ENCODE peak calls at places on chromosomes 1 and 21, in four cellular contexts. One of them, this sample, is unnamed.

GRCh38 chr1:229271448-229272120 is 673 bp downstream of the RAB4A start:
- DNase-seq in testis: peak
- DNase-seq in ovary: no peak
- DNase-seq in HepG2: peak
- DNase-seq in this sample: peak

GRCh38 chr1:116826818-116827606 is 72.8 kb downstream of the CD2 start:
- DNase-seq in ovary: no peak
- DNase-seq in testis: no peak
- DNase-seq in HepG2: peak
- DNase-seq in this sample: peak

GRCh38 chr21:34046917-34047316 is 26.5 kb upstream of the MRPS6 start:
- DNase-seq in testis: no peak
- DNase-seq in ovary: no peak
- DNase-seq in HepG2: no peak
- DNase-seq in this sample: no peak

GRCh38 chr1:247491328-247491727 is 33.4 kb upstream of the OR2B11 start:
- DNase-seq in ovary: no peak
- DNase-seq in HepG2: no peak
- DNase-seq in testis: no peak
- DNase-seq in this sample: no peak

GRCh38 chr1:147579532-147580199 is 38.4 kb downstream of the BCL9 start:
- DNase-seq in testis: no peak
- DNase-seq in HepG2: peak
- DNase-seq in ovary: no peak
- DNase-seq in this sample: no peak

GRCh38 chr1:232728507-232729263 is 76.5 kb upstream of the MAP10 start:
- DNase-seq in ovary: no peak
- DNase-seq in HepG2: no peak
- DNase-seq in testis: no peak
- DNase-seq in this sample: no peak

GRCh38 chr1:246462986-246463385 is 44.1 kb downstream of the SMYD3 start:
- DNase-seq in HepG2: no peak
- DNase-seq in ovary: no peak
- DNase-seq in testis: no peak
- DNase-seq in this sample: no peak

GRCh38 chr1:25875154-25875855 is at the start of gene PAQR7:
- DNase-seq in ovary: peak
- DNase-seq in HepG2: peak
- DNase-seq in testis: peak
- DNase-seq in this sample: no peak

GRCh38 chr1:160410412-160411005 is 10.1 kb downstream of the VANGL2 start:
- DNase-seq in HepG2: no peak
- DNase-seq in testis: no peak
- DNase-seq in ovary: no peak
- DNase-seq in this sample: no peak

GRCh38 chr1:26280333-26281042 is 602 bp downstream of the SH3BGRL3 start:
- DNase-seq in ovary: no peak
- DNase-seq in HepG2: no peak
- DNase-seq in testis: no peak
- DNase-seq in this sample: no peak

GRCh38 chr1:74470936-74471335 is 41.5 kb downstream of the LRRC53 start:
- DNase-seq in ovary: no peak
- DNase-seq in HepG2: no peak
- DNase-seq in testis: no peak
- DNase-seq in this sample: no peak

GRCh38 chr21:38797470-38797869 is 8.3 kb upstream of the ETS2 start:
- DNase-seq in ovary: no peak
- DNase-seq in HepG2: peak
- DNase-seq in testis: no peak
- DNase-seq in this sample: no peak

GRCh38 chr1:203985044-203985443 is 87.9 kb upstream of the SOX13 start:
- DNase-seq in testis: no peak
- DNase-seq in ovary: no peak
- DNase-seq in HepG2: no peak
- DNase-seq in this sample: no peak

GRCh38 chr21:28235169-28235892 is 757.3 kb downstream of the LTN1 start:
- DNase-seq in ovary: no peak
- DNase-seq in HepG2: no peak
- DNase-seq in testis: peak
- DNase-seq in this sample: no peak

GRCh38 chr1:231855966-231856365 is 229.4 kb downstream of the DISC1 start:
- DNase-seq in testis: no peak
- DNase-seq in HepG2: no peak
- DNase-seq in ovary: no peak
- DNase-seq in this sample: no peak

GRCh38 chr1:157505481-157506272 is 46.6 kb downstream of the FCRL5 start:
- DNase-seq in testis: peak
- DNase-seq in HepG2: peak
- DNase-seq in ovary: no peak
- DNase-seq in this sample: peak

GRCh38 chr1:2557146-2558029 is 1.2 kb downstream of the TNFRSF14 start:
- DNase-seq in testis: no peak
- DNase-seq in HepG2: no peak
- DNase-seq in ovary: no peak
- DNase-seq in this sample: peak

GRCh38 chr1:201147396-201148015 is 6.8 kb downstream of the TMEM9 start:
- DNase-seq in HepG2: no peak
- DNase-seq in ovary: peak
- DNase-seq in testis: no peak
- DNase-seq in this sample: no peak

GRCh38 chr1:94020764-94021579 is 100.0 kb downstream of the ABCA4 start:
- DNase-seq in testis: no peak
- DNase-seq in ovary: no peak
- DNase-seq in HepG2: no peak
- DNase-seq in this sample: no peak

GRCh38 chr1:185017966-185018365 is 27.4 kb upstream of the RNF2 start:
- DNase-seq in HepG2: no peak
- DNase-seq in ovary: no peak
- DNase-seq in testis: no peak
- DNase-seq in this sample: peak

GRCh38 chr1:217133958-217134856 is 411.0 kb upstream of the ESRRG start:
- DNase-seq in ovary: no peak
- DNase-seq in HepG2: no peak
- DNase-seq in testis: no peak
- DNase-seq in this sample: no peak

GRCh38 chr1:19377812-19378718 is 65.9 kb downstream of the SLC66A1 start:
- DNase-seq in ovary: no peak
- DNase-seq in testis: no peak
- DNase-seq in HepG2: no peak
- DNase-seq in this sample: no peak

GRCh38 chr21:16308269-16308668 is 578.5 kb downstream of the USP25 start:
- DNase-seq in testis: no peak
- DNase-seq in HepG2: no peak
- DNase-seq in ovary: no peak
- DNase-seq in this sample: no peak

GRCh38 chr1:234897754-234898454 is 230.7 kb downstream of the TOMM20 start:
- DNase-seq in ovary: no peak
- DNase-seq in HepG2: no peak
- DNase-seq in testis: no peak
- DNase-seq in this sample: peak

GRCh38 chr1:40755052-40755451 is 28.5 kb upstream of the KCNQ4 start:
- DNase-seq in HepG2: no peak
- DNase-seq in testis: no peak
- DNase-seq in ovary: no peak
- DNase-seq in this sample: no peak

GRCh38 chr1:197572169-197572568 is 203.1 kb downstream of the DENND1B start:
- DNase-seq in ovary: no peak
- DNase-seq in HepG2: no peak
- DNase-seq in testis: no peak
- DNase-seq in this sample: no peak

DNA sequence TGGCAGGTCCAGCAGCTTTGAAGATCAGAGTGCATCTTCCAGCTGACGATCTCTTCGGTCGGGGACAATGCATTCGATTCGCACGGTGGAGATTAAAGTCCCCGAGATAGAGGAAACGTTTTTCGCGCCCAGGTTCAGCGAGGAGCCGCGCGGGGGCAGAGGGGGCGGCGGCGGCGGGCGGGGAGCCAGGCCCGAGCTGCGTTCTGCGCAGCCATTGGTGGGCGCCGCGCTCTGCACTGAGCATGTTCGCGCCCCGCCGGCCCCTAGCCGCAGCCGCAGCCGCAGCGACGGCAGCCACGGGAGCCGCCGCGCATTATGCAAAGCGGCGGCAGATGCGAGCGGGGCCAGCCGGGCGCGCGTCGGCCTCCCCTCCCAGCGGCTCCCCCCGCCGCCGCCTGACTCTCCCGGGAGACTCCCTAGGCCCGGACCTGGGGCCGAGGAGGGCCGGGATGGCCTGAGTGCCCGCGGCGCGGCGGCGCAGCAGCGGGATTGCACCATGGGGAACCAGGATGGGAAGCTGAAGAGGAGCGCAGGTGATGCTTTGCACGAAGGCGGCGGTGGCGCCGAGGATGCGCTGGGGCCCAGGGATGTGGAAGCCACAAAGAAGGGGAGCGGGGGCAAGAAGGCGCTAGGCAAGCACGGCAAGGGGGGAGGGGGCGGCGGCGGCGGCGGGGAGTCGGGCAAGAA is at the start of gene FMN2:
- DNase-seq in ovary: peak
- DNase-seq in testis: peak
- DNase-seq in HepG2: peak
- DNase-seq in this sample: no peak
- TF ChIP-seq POLR2A in ovary: no peak
- TF ChIP-seq POLR2A in testis: no peak
- TF ChIP-seq POLR2A in HepG2: no peak
- TF ChIP-seq POLR2A in this sample: no peak

DNA sequence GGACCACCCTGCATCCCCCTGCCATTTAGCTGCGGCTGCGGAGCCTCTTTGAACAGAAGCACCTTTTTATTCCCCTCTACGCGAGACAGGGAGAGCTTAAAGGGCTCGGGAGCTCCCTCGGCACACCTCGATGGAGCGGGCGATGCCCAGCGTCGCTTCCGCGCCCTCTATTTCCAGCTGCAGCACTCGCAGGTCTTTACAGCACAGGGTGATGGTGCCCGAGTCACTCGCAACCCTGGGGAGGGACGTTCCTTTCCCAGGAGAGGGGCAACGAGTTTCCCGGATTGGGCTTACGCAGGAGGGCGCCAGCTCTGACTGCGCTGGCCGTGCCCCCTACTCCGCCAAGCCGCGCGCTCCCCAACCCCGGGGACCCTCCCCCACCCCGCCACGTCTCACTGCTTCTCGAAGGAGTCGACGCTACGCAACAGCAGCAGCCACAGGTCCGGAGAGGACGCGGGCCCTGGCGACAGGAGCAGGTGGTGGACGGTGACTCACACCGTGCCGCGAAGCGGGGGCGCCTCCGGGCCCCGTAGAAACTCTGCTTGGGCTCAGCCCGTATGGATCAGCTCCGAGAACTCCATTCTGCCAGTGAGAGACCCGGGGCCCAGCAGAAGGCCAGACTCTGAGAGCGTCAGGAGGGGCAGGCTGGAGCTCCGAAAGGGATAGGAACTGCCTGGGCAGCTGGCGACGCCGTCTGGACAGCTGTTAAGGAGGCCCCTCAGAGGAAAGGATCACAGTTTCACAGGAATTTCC is 5.8 kb upstream of the FAM167B start:
- DNase-seq in HepG2: no peak
- DNase-seq in ovary: peak
- DNase-seq in testis: peak
- DNase-seq in this sample: peak
- TF ChIP-seq POLR2A in HepG2: no peak
- TF ChIP-seq POLR2A in ovary: peak
- TF ChIP-seq POLR2A in testis: no peak
- TF ChIP-seq POLR2A in this sample: no peak

DNA sequence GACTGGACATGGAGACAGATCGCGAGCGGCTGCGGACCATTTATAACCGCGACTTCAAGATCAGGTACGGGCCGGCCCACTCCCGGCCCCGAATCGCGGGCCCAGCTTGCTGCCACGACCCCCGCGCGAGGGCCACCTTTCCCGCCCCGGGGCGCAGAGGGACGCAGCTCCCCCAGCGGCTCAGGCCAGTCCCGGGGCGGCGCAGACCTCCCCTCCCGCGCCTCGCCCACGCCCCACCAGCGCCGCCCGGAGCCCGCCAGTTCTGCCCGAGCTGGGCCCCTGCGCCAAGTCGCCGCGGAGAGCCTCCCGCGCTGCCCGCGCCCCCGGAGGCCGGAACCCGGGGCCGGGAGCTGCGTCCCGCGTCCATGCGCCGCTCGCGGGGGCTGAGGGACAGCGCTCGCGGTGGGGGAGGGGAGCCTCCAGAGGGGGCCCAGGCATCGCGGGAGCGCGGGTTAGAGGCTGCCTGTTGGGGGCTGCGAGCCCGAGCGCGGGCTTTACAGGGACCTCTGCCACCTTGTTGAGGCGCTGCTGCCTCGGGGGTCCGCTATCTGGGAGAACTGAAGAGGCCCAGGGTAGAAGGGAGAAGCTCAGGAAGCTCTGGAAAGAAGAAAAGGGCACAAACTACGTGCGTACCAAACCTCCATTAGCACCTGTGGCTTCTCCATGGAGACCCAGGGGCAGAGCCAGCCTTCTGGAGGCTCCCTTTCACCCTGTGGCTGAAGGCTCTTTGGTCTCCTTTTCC is 698 bp downstream of the MOV10 start:
- DNase-seq in testis: peak
- DNase-seq in HepG2: peak
- DNase-seq in ovary: peak
- DNase-seq in this sample: peak
- TF ChIP-seq POLR2A in testis: no peak
- TF ChIP-seq POLR2A in HepG2: no peak
- TF ChIP-seq POLR2A in ovary: no peak
- TF ChIP-seq POLR2A in this sample: no peak

DNA sequence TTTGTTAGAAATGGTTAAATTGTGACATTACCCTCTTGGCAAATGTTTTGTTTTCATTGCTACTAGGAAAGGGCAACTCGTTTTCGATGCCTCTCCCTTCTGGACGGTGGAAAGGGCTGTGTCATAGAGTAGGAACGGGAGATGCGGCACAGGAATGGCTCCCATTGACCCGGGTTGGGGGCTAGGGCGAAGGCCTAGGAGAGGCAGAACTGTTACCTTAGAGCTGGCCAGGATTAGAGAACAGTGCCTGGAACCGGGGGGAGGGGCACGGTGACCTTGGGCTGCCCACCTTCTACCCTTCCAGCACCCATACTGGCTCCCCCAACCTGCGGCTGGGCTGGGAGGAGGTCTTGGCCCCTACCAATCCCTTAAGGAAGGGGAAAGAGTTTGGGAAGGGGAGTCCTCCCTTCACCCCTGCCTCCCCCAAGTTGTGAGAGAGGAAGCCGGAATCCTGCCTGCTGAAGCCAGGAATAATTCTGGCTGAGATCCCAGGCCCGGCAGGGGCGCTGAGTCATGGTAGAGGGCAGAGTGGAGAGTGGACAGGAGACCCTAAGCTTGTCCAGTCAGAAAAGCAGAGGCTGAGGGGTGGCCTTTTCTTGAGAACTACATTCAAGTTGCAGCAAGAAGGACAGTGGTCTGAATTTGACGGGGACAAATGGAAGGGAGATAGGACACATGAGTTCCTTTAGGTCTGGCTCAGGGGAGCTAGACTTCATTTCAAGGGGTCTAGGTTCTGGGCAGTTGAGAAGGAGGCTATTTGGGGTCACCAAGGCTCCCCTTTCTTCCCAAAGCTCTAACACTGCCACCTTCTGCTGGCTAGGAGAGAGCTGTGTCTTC is 8.2 kb downstream of the LMNA start:
- DNase-seq in testis: peak
- DNase-seq in ovary: peak
- DNase-seq in HepG2: peak
- DNase-seq in this sample: peak
- TF ChIP-seq POLR2A in testis: no peak
- TF ChIP-seq POLR2A in ovary: peak
- TF ChIP-seq POLR2A in HepG2: no peak
- TF ChIP-seq POLR2A in this sample: no peak